ENCODE peak calls at places on chromosomes 1 and 21, in eight cellular contexts. F, G, B, M, T, A, U and Z are unnamed samples. For H3K27me3, the result is how much of the 10 kb centered on the place peaks cover.

GRCh38 chr1:21185221-21185731 is 8.6 kb upstream of the EIF4G3 start:
- DNase-seq in T (no peak), B (no peak), U (no peak), M (no peak), G (no peak), F (no peak), A (no peak), Z (no peak)

GRCh38 chr1:45508295-45509151 is 8.4 kb downstream of the MMACHC start:
- DNase-seq in G (peak), M (no peak), B (peak), F (no peak), U (no peak), T (no peak), A (no peak), Z (no peak)

GRCh38 chr1:203678943-203679661 is 52.5 kb downstream of the ATP2B4 start:
- DNase-seq in U (no peak), F (no peak), T (no peak), A (peak), B (no peak), G (no peak), M (no peak), Z (no peak)

GRCh38 chr1:184156521-184157395 is 105.2 kb downstream of the TSEN15 start:
- DNase-seq in F (peak), G (no peak), B (no peak), A (peak), T (no peak), M (no peak), U (no peak), Z (peak)

GRCh38 chr21:27519357-27519756 is 552.5 kb upstream of the ADAMTS5 start:
- DNase-seq in U (no peak), F (no peak), T (no peak), B (peak), G (no peak), M (no peak), A (peak), Z (peak)

GRCh38 chr21:30430170-30430655 is at the start of gene KRTAP13-4:
- DNase-seq in G (no peak), F (no peak), M (no peak), T (no peak), A (no peak), B (no peak), U (no peak), Z (no peak)

GRCh38 chr1:110752941-110753725 is 78.4 kb upstream of the KCNA3 start:
- DNase-seq in B (no peak), G (no peak), F (no peak), U (no peak), M (no peak), T (no peak), A (no peak), Z (no peak)

GRCh38 chr1:145918992-145919939 is 749 bp upstream of the PEX11B start:
- DNase-seq in U (peak), A (peak), M (peak), B (peak), G (peak), T (peak), F (peak), Z (peak)

GRCh38 chr1:68232354-68233148 is at the start of gene WLS:
- DNase-seq in M (no peak), U (peak), B (peak), G (no peak), A (peak), T (peak), F (peak), Z (peak)

GRCh38 chr1:235327559-235328270 is at the start of gene ARID4B:
- DNase-seq in B (no peak), U (no peak), F (peak), G (peak), T (no peak), M (no peak), A (no peak), Z (no peak)

GRCh38 chr21:35138665-35139381 is 89.7 kb upstream of the RUNX1 start:
- DNase-seq in F (no peak), B (peak), M (no peak), U (no peak), A (peak), T (peak), G (peak), Z (peak)

GRCh38 chr1:154155282-154155681 is 409 bp upstream of the NUP210L start:
- DNase-seq in U (no peak), A (no peak), T (no peak), B (peak), G (no peak), F (no peak), M (no peak), Z (peak)

GRCh38 chr1:53332833-53333232 is 5.0 kb upstream of the LRP8 start:
- DNase-seq in T (no peak), A (no peak), F (no peak), U (no peak), M (no peak), G (no peak), B (no peak), Z (no peak)

GRCh38 chr1:31926846-31927660 is 11.1 kb downstream of the PTP4A2 start:
- DNase-seq in G (no peak), U (no peak), T (no peak), A (no peak), M (no peak), B (no peak), F (peak), Z (no peak)

GRCh38 chr1:19210772-19211549 is 895 bp upstream of the UBR4 start:
- DNase-seq in B (peak), M (no peak), G (no peak), F (peak), A (peak), T (no peak), U (peak), Z (peak)

GRCh38 chr21:45379171-45379900 is 25.6 kb upstream of the COL18A1 start:
- DNase-seq in G (no peak), T (no peak), M (no peak), B (no peak), A (no peak), F (no peak), U (no peak), Z (no peak)

GRCh38 chr1:67721112-67721511 is 36.1 kb downstream of the GADD45A start:
- DNase-seq in U (no peak), T (no peak), A (no peak), F (no peak), M (no peak), G (no peak), B (no peak), Z (no peak)

GRCh38 chr1:41662656-41663437 is 178.4 kb upstream of the EDN2 start:
- DNase-seq in A (peak), F (peak), M (peak), B (peak), G (no peak), U (no peak), T (no peak), Z (peak)

GRCh38 chr1:180181048-180181447 is 26.4 kb downstream of the QSOX1 start:
- DNase-seq in B (peak), A (no peak), M (no peak), T (no peak), U (no peak), F (peak), G (peak), Z (peak)

GRCh38 chr1:64122588-64122987 is 80.8 kb upstream of the UBE2U start:
- DNase-seq in G (no peak), B (no peak), A (no peak), U (no peak), T (no peak), F (no peak), M (no peak), Z (no peak)

GRCh38 chr1:93579891-93580290 is 101.7 kb downstream of the BCAR3 start:
- DNase-seq in B (peak), A (peak), M (no peak), G (no peak), T (no peak), U (no peak), F (no peak), Z (peak)

GRCh38 chr1:93577536-93578432 is 103.9 kb downstream of the BCAR3 start:
- DNase-seq in G (no peak), U (no peak), B (no peak), F (no peak), T (no peak), M (no peak), A (no peak), Z (no peak)

GRCh38 chr1:93578433-93578830 is 103.2 kb downstream of the BCAR3 start:
- DNase-seq in M (no peak), U (no peak), T (no peak), A (no peak), G (no peak), B (no peak), F (no peak), Z (no peak)

GRCh38 chr1:93576346-93576745 is 105.3 kb downstream of the BCAR3 start:
- DNase-seq in T (no peak), G (no peak), A (no peak), B (no peak), M (no peak), U (no peak), F (peak), Z (peak)

GRCh38 chr1:93578911-93579825 is 102.5 kb downstream of the BCAR3 start:
- DNase-seq in M (no peak), T (no peak), G (no peak), U (no peak), B (no peak), A (no peak), F (no peak), Z (no peak)
- H3K9ac ChIP-seq in M (no peak), T (no peak), G (no peak), U (no peak), B (no peak), A (peak), F (no peak), Z (peak)

GRCh38 chr1:3221112-3222041 is 152.4 kb downstream of the PRDM16 start:
- DNase-seq in F (no peak), T (no peak), A (no peak), G (no peak), M (no peak), U (no peak), B (no peak), Z (no peak)

GRCh38 chr1:3222042-3222692 is 153.2 kb downstream of the PRDM16 start:
- DNase-seq in T (no peak), F (no peak), G (no peak), M (no peak), A (no peak), B (no peak), U (no peak), Z (no peak)

GRCh38 chr1:3219005-3219724 is 150.2 kb downstream of the PRDM16 start:
- DNase-seq in T (no peak), G (no peak), U (no peak), F (peak), B (peak), A (peak), M (no peak), Z (peak)

GRCh38 chr1:3217887-3218679 is 149.1 kb downstream of the PRDM16 start:
- DNase-seq in B (no peak), M (no peak), U (no peak), F (no peak), G (no peak), A (no peak), T (no peak), Z (no peak)

DNA sequence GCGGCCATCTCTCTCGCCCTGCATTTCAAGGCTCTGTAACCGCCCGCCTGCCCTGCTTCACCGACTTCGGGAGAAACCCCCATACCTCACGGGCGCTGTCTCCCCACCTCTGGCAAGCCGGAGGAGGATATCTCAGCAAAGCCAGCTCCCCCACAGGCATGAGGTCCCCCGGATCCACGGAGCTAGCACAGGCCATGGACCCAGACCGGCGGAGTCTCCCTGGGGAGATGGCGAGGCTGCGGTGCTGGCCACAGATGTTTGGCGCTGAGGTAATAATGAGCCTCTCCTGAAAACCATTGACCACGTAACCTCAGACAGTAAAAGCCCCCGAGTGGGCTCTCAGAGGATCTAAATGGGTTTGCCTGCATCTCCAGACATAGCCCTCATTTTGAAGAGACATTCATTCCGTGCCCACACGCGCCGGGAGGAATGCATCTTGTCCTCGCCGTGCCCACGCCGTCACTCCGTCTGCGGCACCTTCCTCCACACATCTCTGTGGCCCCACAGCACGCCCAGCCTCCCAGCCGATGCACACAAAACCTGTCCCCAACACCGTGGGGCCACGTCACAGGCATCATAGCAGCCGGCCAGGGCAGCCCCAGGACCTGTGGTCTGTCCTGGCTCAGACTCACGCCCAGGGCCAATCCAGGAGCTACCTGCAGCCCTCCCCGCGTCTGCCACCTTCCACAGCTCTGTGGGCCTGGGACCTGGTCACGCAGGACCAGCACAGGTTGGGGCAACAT is 150.9 kb downstream of the PRDM16 start:
- DNase-seq in M (no peak), G (no peak), U (no peak), B (no peak), T (no peak), F (no peak), A (no peak), Z (no peak)
- H3K4me3 ChIP-seq in M (no peak), G (no peak), U (no peak), B (no peak), T (no peak), F (no peak), A (no peak), Z (no peak)

DNA sequence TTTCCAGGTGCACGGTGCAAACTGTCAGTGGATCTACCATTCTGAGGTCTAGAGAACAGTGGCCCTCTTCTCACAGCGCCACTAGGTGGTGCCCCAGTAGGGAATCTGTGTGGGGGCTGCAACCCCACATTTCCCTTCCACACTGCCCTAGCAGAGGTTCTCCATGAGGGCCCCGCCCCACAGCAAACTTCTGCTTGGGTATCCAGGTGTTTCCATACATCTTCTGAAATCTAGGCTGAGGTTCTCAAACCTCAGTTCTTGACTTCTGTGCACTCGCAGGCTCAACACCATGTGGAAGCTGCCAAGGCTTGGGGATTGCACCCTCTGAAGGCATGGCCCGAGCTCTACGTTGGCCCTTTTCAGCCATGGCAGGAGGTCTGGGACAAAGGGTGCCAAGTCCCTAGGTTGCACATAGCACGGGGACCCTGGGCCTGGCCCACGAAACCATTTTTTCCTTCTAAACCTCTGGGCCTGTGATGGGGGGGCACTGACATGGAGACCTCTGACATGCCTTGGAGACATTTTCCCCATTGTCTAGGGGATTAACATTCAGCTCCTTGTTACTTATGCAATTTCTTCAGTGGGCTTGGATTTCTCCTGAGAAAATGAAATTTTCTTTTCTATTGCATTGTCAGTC is 10.0 kb downstream of the HS2ST1 start:
- DNase-seq in F (no peak), M (no peak), G (no peak), U (no peak), A (no peak), B (no peak), T (no peak), Z (no peak)
- H3K27me3 ChIP-seq in F (under half), M (under half), G (under half), U (under half), A (under half), B (under half), T (under half), Z (under half)

GRCh38 chr1:56073614-56074356 is 505.6 kb downstream of the PLPP3 start:
- DNase-seq in T (no peak), U (no peak), F (no peak), G (no peak), M (no peak), A (no peak), B (peak), Z (peak)
- H3K9ac ChIP-seq in T (no peak), U (no peak), F (no peak), G (no peak), M (no peak), A (no peak), B (no peak), Z (peak)

DNA sequence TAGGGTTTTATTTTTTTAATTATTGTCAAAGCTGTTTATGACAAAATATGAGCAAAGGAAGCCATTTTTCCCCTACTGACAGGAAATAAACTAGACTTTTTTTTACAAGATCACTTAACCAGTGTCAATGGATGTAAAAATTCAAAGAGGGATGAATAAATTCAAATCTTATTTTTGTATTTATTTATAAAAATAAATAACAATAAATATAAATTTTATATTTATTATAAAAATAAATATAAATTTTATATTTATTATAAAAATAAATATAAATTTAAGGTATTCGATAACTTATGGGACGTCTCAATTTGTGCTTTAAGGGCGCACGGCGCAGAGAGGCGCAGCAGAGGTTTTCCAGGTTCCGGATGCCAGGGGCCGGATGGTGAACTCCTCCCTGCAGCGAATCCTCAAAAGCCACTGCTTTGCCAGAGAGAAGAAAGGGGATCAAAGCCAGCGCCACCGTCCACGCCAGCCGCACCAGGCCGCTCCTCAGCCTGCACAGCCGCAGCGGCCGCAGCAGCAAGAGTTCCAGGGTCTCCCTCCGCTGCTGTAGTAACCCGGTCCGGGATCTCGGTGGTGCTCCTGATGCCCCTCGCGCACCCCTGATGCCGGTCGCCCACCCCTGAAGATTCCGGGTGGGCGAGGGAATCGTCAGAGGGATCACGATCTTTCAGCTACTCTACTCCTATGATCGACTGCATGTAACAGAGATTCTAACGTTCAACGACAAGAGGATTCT is 28.6 kb upstream of the RLF start:
- DNase-seq in A (no peak), B (peak), G (no peak), U (no peak), F (no peak), M (no peak), T (no peak), Z (no peak)
- H3K4me3 ChIP-seq in A (peak), B (peak), G (no peak), U (no peak), F (no peak), M (no peak), T (no peak), Z (peak)

GRCh38 chr1:109116286-109116685 is 2.4 kb downstream of the ELAPOR1 start:
- DNase-seq in F (no peak), T (no peak), A (no peak), B (no peak), M (no peak), U (no peak), G (no peak), Z (no peak)
- H3K27me3 ChIP-seq in F (half or more), T (under half), A (under half), B (under half), M (under half), U (under half), G (under half), Z (under half)